ENCODE peak calls at places on chromosomes 3 and 15, in nine cellular contexts. I is activated CD4-positive, alpha-beta T cell treated with anti-CD3 and anti-CD28 coated beads for 4 hours; Z is OCI-LY7; A is fibroblast of lung; M is activated T-cell treated with anti-CD3 and anti-CD28 coated beads, Interleukin-2, amount 50 U/mL, for 72 hours; K is H7; D is substantia nigra; N is GM12878; Q is cerebellum. L is an unnamed sample.

GRCh38 chr3:76699846-76700245 is 340.1 kb upstream of the ROBO2 start:
- DNase-seq in I (no peak), Z (no peak), A (no peak), M (no peak), K (no peak), D (no peak), N (no peak), Q (no peak), L (no peak)

GRCh38 chr3:945738-946137 is 147.1 kb upstream of the CNTN6 start:
- DNase-seq in I (no peak), Z (no peak), A (no peak), M (no peak), K (no peak), D (no peak), N (no peak), Q (peak; percentile 53), L (no peak)

GRCh38 chr3:71547254-71548198 is 36.0 kb downstream of the FOXP1 start:
- DNase-seq in I (no peak), Z (no peak), A (peak; percentile 46), M (no peak), K (no peak), D (no peak), N (no peak), Q (no peak), L (no peak)

GRCh38 chr3:156160653-156161052 is 40.3 kb downstream of the KCNAB1 start:
- DNase-seq in I (no peak), Z (no peak), A (no peak), M (no peak), K (no peak), D (no peak), N (peak; percentile 23), Q (no peak), L (no peak)

GRCh38 chr3:157156844-157157635 is 2.9 kb downstream of the CCNL1 start:
- DNase-seq in I (no peak), Z (no peak), A (no peak), M (no peak), K (no peak), D (no peak), N (no peak), Q (no peak), L (no peak)

GRCh38 chr15:70916531-70916930 is 23.9 kb downstream of the LRRC49 start:
- DNase-seq in I (no peak), Z (no peak), A (no peak), M (no peak), K (no peak), D (no peak), N (no peak), Q (no peak), L (no peak)

GRCh38 chr15:63136742-63137141 is 15.1 kb downstream of the LACTB start:
- DNase-seq in I (no peak), Z (no peak), A (no peak), M (no peak), K (no peak), D (no peak), N (no peak), Q (no peak), L (no peak)

GRCh38 chr15:98896002-98896721 is 111.4 kb downstream of the PGPEP1L start:
- DNase-seq in I (no peak), Z (no peak), A (peak; percentile 79), M (no peak), K (no peak), D (no peak), N (no peak), Q (no peak), L (no peak)

GRCh38 chr3:149442845-149443544 is 31.5 kb upstream of the TM4SF4 start:
- DNase-seq in I (no peak), Z (no peak), A (peak; percentile 59), M (no peak), K (no peak), D (no peak), N (peak; percentile 35), Q (no peak), L (no peak)

GRCh38 chr3:10594915-10595314 is 89.5 kb upstream of the ATP2B2 start:
- DNase-seq in I (no peak), Z (peak; percentile 66), A (peak; percentile 34), M (peak; percentile 32), K (peak; percentile 96), D (no peak), N (peak; percentile 5), Q (no peak), L (peak; percentile 52)

GRCh38 chr3:122245513-122246174 is 62.2 kb downstream of the CASR start:
- DNase-seq in I (no peak), Z (peak; percentile 46), A (no peak), M (no peak), K (no peak), D (no peak), N (no peak), Q (no peak), L (no peak)

GRCh38 chr15:64975390-64975789 is 14.3 kb downstream of the SPG21 start:
- DNase-seq in I (no peak), Z (no peak), A (no peak), M (peak; percentile 7), K (no peak), D (no peak), N (no peak), Q (no peak), L (no peak)

GRCh38 chr15:97652700-97653167 is 307.8 kb upstream of the ARRDC4 start:
- DNase-seq in I (no peak), Z (no peak), A (no peak), M (no peak), K (peak; percentile 38), D (no peak), N (no peak), Q (no peak), L (no peak)

GRCh38 chr3:120741837-120742197 is 499 bp downstream of the RABL3 start:
- DNase-seq in I (no peak), Z (no peak), A (peak; percentile 61), M (no peak), K (no peak), D (no peak), N (peak; percentile 26), Q (no peak), L (no peak)

GRCh38 chr3:34837848-34838741 is 801.2 kb upstream of the ARPP21 start:
- DNase-seq in I (no peak), Z (no peak), A (no peak), M (no peak), K (no peak), D (no peak), N (no peak), Q (no peak), L (no peak)

GRCh38 chr3:106392905-106393304 is 524.1 kb upstream of the CBLB start:
- DNase-seq in I (no peak), Z (no peak), A (peak; percentile 5), M (no peak), K (no peak), D (no peak), N (no peak), Q (no peak), L (no peak)

GRCh38 chr15:43211336-43211735 is 9.5 kb downstream of the EPB42 start:
- DNase-seq in I (no peak), Z (no peak), A (no peak), M (no peak), K (peak; percentile 15), D (no peak), N (no peak), Q (no peak), L (no peak)

GRCh38 chr15:74032606-74033561 is 38.4 kb downstream of the PML start:
- DNase-seq in I (no peak), Z (no peak), A (no peak), M (no peak), K (no peak), D (no peak), N (no peak), Q (no peak), L (no peak)

GRCh38 chr3:125054436-125055164 is 1.2 kb downstream of the HEG1 start:
- DNase-seq in I (peak; percentile 25), Z (peak; percentile 21), A (peak; percentile 80), M (no peak), K (peak; percentile 73), D (no peak), N (peak; percentile 62), Q (no peak), L (peak; percentile 22)

GRCh38 chr15:70420421-70421196 is 322.9 kb upstream of the TLE3 start:
- DNase-seq in I (no peak), Z (no peak), A (no peak), M (no peak), K (peak; percentile 86), D (no peak), N (no peak), Q (no peak), L (no peak)

GRCh38 chr15:95842576-95842975 is 487.9 kb upstream of the NR2F2 start:
- DNase-seq in I (no peak), Z (no peak), A (no peak), M (no peak), K (no peak), D (no peak), N (no peak), Q (no peak), L (no peak)

GRCh38 chr15:55546718-55547117 is 38.7 kb upstream of the DNAAF4 start:
- DNase-seq in I (no peak), Z (no peak), A (peak; percentile 14), M (no peak), K (no peak), D (no peak), N (no peak), Q (no peak), L (no peak)

GRCh38 chr15:57550640-57551039 is 41.1 kb upstream of the MYZAP start:
- DNase-seq in I (no peak), Z (no peak), A (no peak), M (no peak), K (no peak), D (peak; percentile 44), N (no peak), Q (no peak), L (no peak)

GRCh38 chr15:86743283-86743903 is 663.7 kb downstream of the AGBL1 start:
- DNase-seq in I (peak; percentile 27), Z (peak; percentile 18), A (no peak), M (peak; percentile 60), K (peak; percentile 43), D (no peak), N (no peak), Q (no peak), L (peak; percentile 72)

GRCh38 chr3:7640787-7641186 is 779.9 kb downstream of the GRM7 start:
- DNase-seq in I (no peak), Z (no peak), A (no peak), M (no peak), K (no peak), D (no peak), N (no peak), Q (no peak), L (no peak)

GRCh38 chr3:113261996-113262665 is 50.8 kb downstream of the BOC start:
- DNase-seq in I (no peak), Z (no peak), A (no peak), M (no peak), K (no peak), D (no peak), N (no peak), Q (no peak), L (no peak)

GRCh38 chr3:38834110-38834509 is 18.1 kb upstream of the SCN10A start:
- DNase-seq in I (no peak), Z (no peak), A (peak; percentile 82), M (peak; percentile 66), K (peak; percentile 51), D (no peak), N (no peak), Q (peak; percentile 2), L (peak; percentile 65)

GRCh38 chr15:23422946-23423708 is 23.9 kb downstream of the GOLGA6L2 start:
- DNase-seq in I (no peak), Z (no peak), A (no peak), M (no peak), K (no peak), D (no peak), N (no peak), Q (no peak), L (no peak)

GRCh38 chr3:39491733-39492350 is 24.4 kb downstream of the MOBP start:
- DNase-seq in I (no peak), Z (no peak), A (no peak), M (no peak), K (no peak), D (no peak), N (no peak), Q (no peak), L (no peak)

GRCh38 chr15:57861039-57861638 is 154.6 kb downstream of the POLR2M start:
- DNase-seq in I (no peak), Z (peak; percentile 52), A (peak; percentile 80), M (peak; percentile 12), K (peak; percentile 32), D (no peak), N (peak; percentile 8), Q (peak; percentile 29), L (no peak)

L was measured in stimulated activated naive CD8-positive, alpha-beta T cell treated with anti-CD3 and anti-CD28 coated beads, Interleukin-15, Interleukin-2, amounts not matched to agents 100 U/mL and 50 U/mL, for 24 hours.